ENCODE peak calls at places on chromosomes 2 and 18, in seven cellular contexts. One of them, this sample, is unnamed.

GRCh38 chr2:25252291-25253152 is 84.1 kb upstream of the POMC start:
- DNase-seq in transverse colon: peak
- DNase-seq in substantia nigra: no peak
- DNase-seq in left ventricle myocardium inferior: peak
- DNase-seq in GM23248: peak
- DNase-seq in mucosa of descending colon: peak
- DNase-seq in stimulated activated CD8-positive, alpha-beta memory T cell treated with anti-CD3 and anti-CD28 coated beads, Interleukin-15, amount 100 ng/mL, for 24 hours: no peak
- DNase-seq in this sample: peak

GRCh38 chr2:65639156-65639876 is 206.9 kb upstream of the SPRED2 start:
- DNase-seq in transverse colon: no peak
- DNase-seq in substantia nigra: no peak
- DNase-seq in left ventricle myocardium inferior: no peak
- DNase-seq in GM23248: peak
- DNase-seq in mucosa of descending colon: no peak
- DNase-seq in stimulated activated CD8-positive, alpha-beta memory T cell treated with anti-CD3 and anti-CD28 coated beads, Interleukin-15, amount 100 ng/mL, for 24 hours: no peak
- DNase-seq in this sample: peak

GRCh38 chr2:232872826-232873225 is 2.8 kb downstream of the SNORC start:
- DNase-seq in transverse colon: no peak
- DNase-seq in substantia nigra: peak
- DNase-seq in left ventricle myocardium inferior: no peak
- DNase-seq in GM23248: no peak
- DNase-seq in mucosa of descending colon: no peak
- DNase-seq in stimulated activated CD8-positive, alpha-beta memory T cell treated with anti-CD3 and anti-CD28 coated beads, Interleukin-15, amount 100 ng/mL, for 24 hours: no peak
- DNase-seq in this sample: no peak

GRCh38 chr2:173457366-173457765 is 102.7 kb downstream of the CDCA7 start:
- DNase-seq in transverse colon: no peak
- DNase-seq in substantia nigra: no peak
- DNase-seq in left ventricle myocardium inferior: no peak
- DNase-seq in GM23248: peak
- DNase-seq in mucosa of descending colon: no peak
- DNase-seq in stimulated activated CD8-positive, alpha-beta memory T cell treated with anti-CD3 and anti-CD28 coated beads, Interleukin-15, amount 100 ng/mL, for 24 hours: no peak
- DNase-seq in this sample: no peak

GRCh38 chr2:238838786-238839327 is 9.0 kb upstream of the TWIST2 start:
- DNase-seq in transverse colon: no peak
- DNase-seq in substantia nigra: no peak
- DNase-seq in left ventricle myocardium inferior: no peak
- DNase-seq in GM23248: no peak
- DNase-seq in mucosa of descending colon: no peak
- DNase-seq in stimulated activated CD8-positive, alpha-beta memory T cell treated with anti-CD3 and anti-CD28 coated beads, Interleukin-15, amount 100 ng/mL, for 24 hours: no peak
- DNase-seq in this sample: no peak

GRCh38 chr2:184920451-184920965 is 322.2 kb downstream of the ZNF804A start:
- DNase-seq in transverse colon: no peak
- DNase-seq in substantia nigra: no peak
- DNase-seq in left ventricle myocardium inferior: no peak
- DNase-seq in GM23248: peak
- DNase-seq in mucosa of descending colon: no peak
- DNase-seq in stimulated activated CD8-positive, alpha-beta memory T cell treated with anti-CD3 and anti-CD28 coated beads, Interleukin-15, amount 100 ng/mL, for 24 hours: no peak
- DNase-seq in this sample: no peak

GRCh38 chr2:239830718-239831271 is 194.3 kb downstream of the NDUFA10 start:
- DNase-seq in transverse colon: no peak
- DNase-seq in substantia nigra: no peak
- DNase-seq in left ventricle myocardium inferior: peak
- DNase-seq in GM23248: no peak
- DNase-seq in mucosa of descending colon: no peak
- DNase-seq in stimulated activated CD8-positive, alpha-beta memory T cell treated with anti-CD3 and anti-CD28 coated beads, Interleukin-15, amount 100 ng/mL, for 24 hours: no peak
- DNase-seq in this sample: no peak

GRCh38 chr2:109031481-109032228 is 42.6 kb upstream of the EDAR start:
- DNase-seq in transverse colon: peak
- DNase-seq in substantia nigra: no peak
- DNase-seq in left ventricle myocardium inferior: peak
- DNase-seq in GM23248: peak
- DNase-seq in mucosa of descending colon: peak
- DNase-seq in stimulated activated CD8-positive, alpha-beta memory T cell treated with anti-CD3 and anti-CD28 coated beads, Interleukin-15, amount 100 ng/mL, for 24 hours: peak
- DNase-seq in this sample: peak

GRCh38 chr2:23145460-23145859 is 239.5 kb upstream of the KLHL29 start:
- DNase-seq in transverse colon: no peak
- DNase-seq in substantia nigra: no peak
- DNase-seq in left ventricle myocardium inferior: no peak
- DNase-seq in GM23248: peak
- DNase-seq in mucosa of descending colon: no peak
- DNase-seq in stimulated activated CD8-positive, alpha-beta memory T cell treated with anti-CD3 and anti-CD28 coated beads, Interleukin-15, amount 100 ng/mL, for 24 hours: no peak
- DNase-seq in this sample: no peak

GRCh38 chr2:177992992-177993391 is 79.6 kb downstream of the PDE11A start:
- DNase-seq in transverse colon: no peak
- DNase-seq in substantia nigra: no peak
- DNase-seq in left ventricle myocardium inferior: no peak
- DNase-seq in GM23248: no peak
- DNase-seq in mucosa of descending colon: no peak
- DNase-seq in stimulated activated CD8-positive, alpha-beta memory T cell treated with anti-CD3 and anti-CD28 coated beads, Interleukin-15, amount 100 ng/mL, for 24 hours: no peak
- DNase-seq in this sample: no peak

GRCh38 chr2:203915256-203915655 is 21.3 kb upstream of the ICOS start:
- DNase-seq in transverse colon: no peak
- DNase-seq in substantia nigra: no peak
- DNase-seq in left ventricle myocardium inferior: no peak
- DNase-seq in GM23248: peak
- DNase-seq in mucosa of descending colon: no peak
- DNase-seq in stimulated activated CD8-positive, alpha-beta memory T cell treated with anti-CD3 and anti-CD28 coated beads, Interleukin-15, amount 100 ng/mL, for 24 hours: no peak
- DNase-seq in this sample: no peak

GRCh38 chr2:158060862-158061435 is 40.7 kb upstream of the UPP2 start:
- DNase-seq in transverse colon: no peak
- DNase-seq in substantia nigra: no peak
- DNase-seq in left ventricle myocardium inferior: no peak
- DNase-seq in GM23248: peak
- DNase-seq in mucosa of descending colon: no peak
- DNase-seq in stimulated activated CD8-positive, alpha-beta memory T cell treated with anti-CD3 and anti-CD28 coated beads, Interleukin-15, amount 100 ng/mL, for 24 hours: no peak
- DNase-seq in this sample: peak

GRCh38 chr2:232787806-232788205 is 11.4 kb upstream of the KCNJ13 start:
- DNase-seq in transverse colon: no peak
- DNase-seq in substantia nigra: no peak
- DNase-seq in left ventricle myocardium inferior: no peak
- DNase-seq in GM23248: no peak
- DNase-seq in mucosa of descending colon: no peak
- DNase-seq in stimulated activated CD8-positive, alpha-beta memory T cell treated with anti-CD3 and anti-CD28 coated beads, Interleukin-15, amount 100 ng/mL, for 24 hours: no peak
- DNase-seq in this sample: no peak

GRCh38 chr2:203998195-203998804 is 61.7 kb downstream of the ICOS start:
- DNase-seq in transverse colon: no peak
- DNase-seq in substantia nigra: no peak
- DNase-seq in left ventricle myocardium inferior: no peak
- DNase-seq in GM23248: peak
- DNase-seq in mucosa of descending colon: no peak
- DNase-seq in stimulated activated CD8-positive, alpha-beta memory T cell treated with anti-CD3 and anti-CD28 coated beads, Interleukin-15, amount 100 ng/mL, for 24 hours: no peak
- DNase-seq in this sample: peak

GRCh38 chr2:152549428-152549827 is 167.8 kb downstream of the PRPF40A start:
- DNase-seq in transverse colon: no peak
- DNase-seq in substantia nigra: no peak
- DNase-seq in left ventricle myocardium inferior: no peak
- DNase-seq in GM23248: peak
- DNase-seq in mucosa of descending colon: no peak
- DNase-seq in stimulated activated CD8-positive, alpha-beta memory T cell treated with anti-CD3 and anti-CD28 coated beads, Interleukin-15, amount 100 ng/mL, for 24 hours: no peak
- DNase-seq in this sample: no peak

GRCh38 chr2:39068290-39068689 is 52.6 kb downstream of the SOS1 start:
- DNase-seq in transverse colon: no peak
- DNase-seq in substantia nigra: no peak
- DNase-seq in left ventricle myocardium inferior: no peak
- DNase-seq in GM23248: no peak
- DNase-seq in mucosa of descending colon: no peak
- DNase-seq in stimulated activated CD8-positive, alpha-beta memory T cell treated with anti-CD3 and anti-CD28 coated beads, Interleukin-15, amount 100 ng/mL, for 24 hours: no peak
- DNase-seq in this sample: peak

GRCh38 chr2:191382801-191383200 is 137.6 kb downstream of the MYO1B start:
- DNase-seq in transverse colon: peak
- DNase-seq in substantia nigra: no peak
- DNase-seq in left ventricle myocardium inferior: no peak
- DNase-seq in GM23248: peak
- DNase-seq in mucosa of descending colon: peak
- DNase-seq in stimulated activated CD8-positive, alpha-beta memory T cell treated with anti-CD3 and anti-CD28 coated beads, Interleukin-15, amount 100 ng/mL, for 24 hours: no peak
- DNase-seq in this sample: peak

GRCh38 chr2:110732422-110733413 is at the start of gene ACOXL:
- DNase-seq in transverse colon: peak
- DNase-seq in substantia nigra: no peak
- DNase-seq in left ventricle myocardium inferior: no peak
- DNase-seq in GM23248: no peak
- DNase-seq in mucosa of descending colon: peak
- DNase-seq in stimulated activated CD8-positive, alpha-beta memory T cell treated with anti-CD3 and anti-CD28 coated beads, Interleukin-15, amount 100 ng/mL, for 24 hours: no peak
- DNase-seq in this sample: no peak

GRCh38 chr18:37484893-37485834 is 80.4 kb downstream of the CELF4 start:
- DNase-seq in transverse colon: peak
- DNase-seq in substantia nigra: no peak
- DNase-seq in left ventricle myocardium inferior: no peak
- DNase-seq in GM23248: peak
- DNase-seq in mucosa of descending colon: peak
- DNase-seq in stimulated activated CD8-positive, alpha-beta memory T cell treated with anti-CD3 and anti-CD28 coated beads, Interleukin-15, amount 100 ng/mL, for 24 hours: no peak
- DNase-seq in this sample: peak

GRCh38 chr2:105473011-105473410 is 74.2 kb upstream of the FHL2 start:
- DNase-seq in transverse colon: no peak
- DNase-seq in substantia nigra: no peak
- DNase-seq in left ventricle myocardium inferior: no peak
- DNase-seq in GM23248: no peak
- DNase-seq in mucosa of descending colon: no peak
- DNase-seq in stimulated activated CD8-positive, alpha-beta memory T cell treated with anti-CD3 and anti-CD28 coated beads, Interleukin-15, amount 100 ng/mL, for 24 hours: no peak
- DNase-seq in this sample: no peak

GRCh38 chr2:96065381-96065930 is 30.7 kb upstream of the GPAT2 start:
- DNase-seq in transverse colon: no peak
- DNase-seq in substantia nigra: no peak
- DNase-seq in left ventricle myocardium inferior: peak
- DNase-seq in GM23248: no peak
- DNase-seq in mucosa of descending colon: no peak
- DNase-seq in stimulated activated CD8-positive, alpha-beta memory T cell treated with anti-CD3 and anti-CD28 coated beads, Interleukin-15, amount 100 ng/mL, for 24 hours: no peak
- DNase-seq in this sample: no peak

GRCh38 chr2:10256525-10257031 is 46.1 kb upstream of the HPCAL1 start:
- DNase-seq in transverse colon: no peak
- DNase-seq in substantia nigra: no peak
- DNase-seq in left ventricle myocardium inferior: peak
- DNase-seq in GM23248: no peak
- DNase-seq in mucosa of descending colon: peak
- DNase-seq in stimulated activated CD8-positive, alpha-beta memory T cell treated with anti-CD3 and anti-CD28 coated beads, Interleukin-15, amount 100 ng/mL, for 24 hours: no peak
- DNase-seq in this sample: no peak

GRCh38 chr18:55552498-55553189 is 35.3 kb downstream of the TCF4 start:
- DNase-seq in transverse colon: no peak
- DNase-seq in substantia nigra: no peak
- DNase-seq in left ventricle myocardium inferior: no peak
- DNase-seq in GM23248: no peak
- DNase-seq in mucosa of descending colon: no peak
- DNase-seq in stimulated activated CD8-positive, alpha-beta memory T cell treated with anti-CD3 and anti-CD28 coated beads, Interleukin-15, amount 100 ng/mL, for 24 hours: no peak
- DNase-seq in this sample: no peak

GRCh38 chr2:84532291-84532690 is 16.0 kb downstream of the DNAH6 start:
- DNase-seq in transverse colon: no peak
- DNase-seq in substantia nigra: no peak
- DNase-seq in left ventricle myocardium inferior: no peak
- DNase-seq in GM23248: peak
- DNase-seq in mucosa of descending colon: no peak
- DNase-seq in stimulated activated CD8-positive, alpha-beta memory T cell treated with anti-CD3 and anti-CD28 coated beads, Interleukin-15, amount 100 ng/mL, for 24 hours: no peak
- DNase-seq in this sample: peak

GRCh38 chr2:236659758-236660150 is 90.1 kb downstream of the ACKR3 start:
- DNase-seq in transverse colon: no peak
- DNase-seq in substantia nigra: no peak
- DNase-seq in left ventricle myocardium inferior: no peak
- DNase-seq in GM23248: peak
- DNase-seq in mucosa of descending colon: no peak
- DNase-seq in stimulated activated CD8-positive, alpha-beta memory T cell treated with anti-CD3 and anti-CD28 coated beads, Interleukin-15, amount 100 ng/mL, for 24 hours: no peak
- DNase-seq in this sample: no peak

GRCh38 chr2:109143214-109144187 is 14.5 kb downstream of the SH3RF3 start:
- DNase-seq in transverse colon: no peak
- DNase-seq in substantia nigra: no peak
- DNase-seq in left ventricle myocardium inferior: no peak
- DNase-seq in GM23248: no peak
- DNase-seq in mucosa of descending colon: no peak
- DNase-seq in stimulated activated CD8-positive, alpha-beta memory T cell treated with anti-CD3 and anti-CD28 coated beads, Interleukin-15, amount 100 ng/mL, for 24 hours: peak
- DNase-seq in this sample: no peak

GRCh38 chr2:198731842-198732421 is 725.8 kb downstream of the SATB2 start:
- DNase-seq in transverse colon: no peak
- DNase-seq in substantia nigra: no peak
- DNase-seq in left ventricle myocardium inferior: no peak
- DNase-seq in GM23248: peak
- DNase-seq in mucosa of descending colon: no peak
- DNase-seq in stimulated activated CD8-positive, alpha-beta memory T cell treated with anti-CD3 and anti-CD28 coated beads, Interleukin-15, amount 100 ng/mL, for 24 hours: no peak
- DNase-seq in this sample: no peak

GRCh38 chr2:26735883-26736588 is 28.0 kb upstream of the SLC35F6 start:
- DNase-seq in transverse colon: no peak
- DNase-seq in substantia nigra: peak
- DNase-seq in left ventricle myocardium inferior: no peak
- DNase-seq in GM23248: no peak
- DNase-seq in mucosa of descending colon: no peak
- DNase-seq in stimulated activated CD8-positive, alpha-beta memory T cell treated with anti-CD3 and anti-CD28 coated beads, Interleukin-15, amount 100 ng/mL, for 24 hours: no peak
- DNase-seq in this sample: no peak